ENCODE peak calls at places on chromosomes 6 and 20, in eight cellular contexts. J is activated CD8-positive, alpha-beta T cell treated with anti-CD3 and anti-CD28 coated beads, Interleukin-2, amount 10 ng/mL, durations not matched to agents 7 days and 5 days; C is EL; F is NCI-H446; W is mucosa of descending colon; U is nucleus accumbens; Q is progenitor cell of endocrine pancreas; Z is fibroblast of pulmonary artery. B is an unnamed sample.

GRCh38 chr6:35177586-35177985 is 36.2 kb upstream of the SCUBE3 start:
- DNase-seq in J (no peak), F (no peak), Z (peak; percentile 48), U (no peak), W (no peak), C (peak; percentile 73), Q (no peak), B (no peak)

GRCh38 chr6:157539900-157540752 is 159.1 kb downstream of the ZDHHC14 start:
- DNase-seq in C (no peak), W (no peak), J (peak; percentile 15), F (no peak), Z (no peak), Q (no peak), U (no peak), B (no peak)

GRCh38 chr6:160277546-160277945 is 18.9 kb upstream of the SLC22A2 start:
- DNase-seq in W (no peak), Z (no peak), Q (no peak), U (no peak), J (no peak), F (no peak), C (no peak), B (no peak)

GRCh38 chr6:78345882-78346281 is 521.5 kb upstream of the IRAK1BP1 start:
- DNase-seq in W (no peak), U (no peak), Q (no peak), C (no peak), F (no peak), J (no peak), Z (no peak), B (no peak)

GRCh38 chr6:146347090-146347489 is 196.5 kb upstream of the RAB32 start:
- DNase-seq in Q (no peak), W (no peak), Z (no peak), C (no peak), J (no peak), U (no peak), F (no peak), B (no peak)

GRCh38 chr6:158013904-158014504 is 32.3 kb downstream of the SYNJ2 start:
- DNase-seq in J (no peak), Z (no peak), U (no peak), F (no peak), W (no peak), Q (no peak), C (no peak), B (no peak)

GRCh38 chr6:44854712-44855111 is 467.2 kb downstream of the CDC5L start:
- DNase-seq in J (no peak), Z (no peak), F (no peak), W (no peak), Q (no peak), U (no peak), C (no peak), B (no peak)

GRCh38 chr6:105370316-105370715 is 32.6 kb downstream of the PREP start:
- DNase-seq in W (no peak), J (no peak), U (no peak), C (no peak), F (no peak), Z (no peak), Q (no peak), B (no peak)

GRCh38 chr20:51420111-51420510 is 122.4 kb downstream of the NFATC2 start:
- DNase-seq in F (no peak), Q (no peak), C (peak; percentile 28), U (no peak), Z (peak; percentile 47), J (no peak), W (no peak), B (peak; percentile 16)

GRCh38 chr6:141117869-141118268 is 1014.9 kb upstream of the GJE1 start:
- DNase-seq in J (no peak), Q (no peak), F (peak; percentile 85), U (no peak), Z (peak; percentile 36), C (peak; percentile 3), W (no peak), B (peak; percentile 18)

GRCh38 chr6:138572885-138573284 is 73.6 kb upstream of the NHSL1 start:
- DNase-seq in C (no peak), Q (no peak), F (no peak), U (no peak), W (no peak), J (no peak), Z (no peak), B (no peak)

B was measured in astrocyte.